ENCODE peak calls at places on chromosomes 11 and 22, in four cellular contexts. One of them, this sample, is unnamed.

GRCh38 chr22:27474711-27475547 is 326.6 kb downstream of the MN1 start:
- DNase-seq in HFF-Myc: peak; percentile 82
- DNase-seq in COR-L47: peak; percentile 27
- DNase-seq in activated effector memory CD4-positive, alpha-beta T cell treated with Interleukin-2 at 50 U/mL for 16 hours: no peak
- DNase-seq in this sample: no peak

GRCh38 chr11:17642370-17642769 is 77.0 kb upstream of the MYOD1 start:
- DNase-seq in HFF-Myc: peak; percentile 5
- DNase-seq in COR-L47: no peak
- DNase-seq in activated effector memory CD4-positive, alpha-beta T cell treated with Interleukin-2 at 50 U/mL for 16 hours: no peak
- DNase-seq in this sample: no peak

GRCh38 chr11:123195182-123196059 is at the start of gene CLMP:
- DNase-seq in HFF-Myc: no peak
- DNase-seq in COR-L47: no peak
- DNase-seq in activated effector memory CD4-positive, alpha-beta T cell treated with Interleukin-2 at 50 U/mL for 16 hours: no peak
- DNase-seq in this sample: no peak

GRCh38 chr11:65958774-65959420 is 2.6 kb upstream of the SART1 start:
- DNase-seq in HFF-Myc: no peak
- DNase-seq in COR-L47: no peak
- DNase-seq in activated effector memory CD4-positive, alpha-beta T cell treated with Interleukin-2 at 50 U/mL for 16 hours: no peak
- DNase-seq in this sample: no peak

GRCh38 chr11:488062-488461 is 19.0 kb downstream of the RNH1 start:
- DNase-seq in HFF-Myc: no peak
- DNase-seq in COR-L47: no peak
- DNase-seq in activated effector memory CD4-positive, alpha-beta T cell treated with Interleukin-2 at 50 U/mL for 16 hours: no peak
- DNase-seq in this sample: no peak

GRCh38 chr22:34971456-34971855 is 94.5 kb upstream of the ISX start:
- DNase-seq in HFF-Myc: no peak
- DNase-seq in COR-L47: no peak
- DNase-seq in activated effector memory CD4-positive, alpha-beta T cell treated with Interleukin-2 at 50 U/mL for 16 hours: no peak
- DNase-seq in this sample: no peak

GRCh38 chr22:43473031-43473430 is 61.2 kb downstream of the MPPED1 start:
- DNase-seq in HFF-Myc: no peak
- DNase-seq in COR-L47: no peak
- DNase-seq in activated effector memory CD4-positive, alpha-beta T cell treated with Interleukin-2 at 50 U/mL for 16 hours: no peak
- DNase-seq in this sample: no peak

GRCh38 chr11:134466909-134467567 is 55.0 kb upstream of the B3GAT1 start:
- DNase-seq in HFF-Myc: no peak
- DNase-seq in COR-L47: no peak
- DNase-seq in activated effector memory CD4-positive, alpha-beta T cell treated with Interleukin-2 at 50 U/mL for 16 hours: no peak
- DNase-seq in this sample: no peak

GRCh38 chr22:28074526-28074925 is 155.5 kb upstream of the PITPNB start:
- DNase-seq in HFF-Myc: no peak
- DNase-seq in COR-L47: no peak
- DNase-seq in activated effector memory CD4-positive, alpha-beta T cell treated with Interleukin-2 at 50 U/mL for 16 hours: no peak
- DNase-seq in this sample: no peak

GRCh38 chr22:33465554-33465953 is 407.4 kb upstream of the SYN3 start:
- DNase-seq in HFF-Myc: no peak
- DNase-seq in COR-L47: no peak
- DNase-seq in activated effector memory CD4-positive, alpha-beta T cell treated with Interleukin-2 at 50 U/mL for 16 hours: no peak
- DNase-seq in this sample: no peak

GRCh38 chr11:73287400-73288101 is 15.4 kb downstream of the P2RY6 start:
- DNase-seq in HFF-Myc: no peak
- DNase-seq in COR-L47: peak; percentile 9
- DNase-seq in activated effector memory CD4-positive, alpha-beta T cell treated with Interleukin-2 at 50 U/mL for 16 hours: no peak
- DNase-seq in this sample: no peak

GRCh38 chr11:69212121-69213110 is 56.7 kb downstream of the SMIM38 start:
- DNase-seq in HFF-Myc: no peak
- DNase-seq in COR-L47: no peak
- DNase-seq in activated effector memory CD4-positive, alpha-beta T cell treated with Interleukin-2 at 50 U/mL for 16 hours: no peak
- DNase-seq in this sample: no peak

GRCh38 chr11:2298795-2299747 is 2.6 kb downstream of the C11orf21 start:
- DNase-seq in HFF-Myc: no peak
- DNase-seq in COR-L47: peak; percentile 92
- DNase-seq in activated effector memory CD4-positive, alpha-beta T cell treated with Interleukin-2 at 50 U/mL for 16 hours: no peak
- DNase-seq in this sample: no peak

GRCh38 chr11:62508336-62509058 is 38.1 kb downstream of the AHNAK start:
- DNase-seq in HFF-Myc: no peak
- DNase-seq in COR-L47: no peak
- DNase-seq in activated effector memory CD4-positive, alpha-beta T cell treated with Interleukin-2 at 50 U/mL for 16 hours: no peak
- DNase-seq in this sample: no peak

GRCh38 chr22:47918276-47918928 is 1156.0 kb downstream of the TBC1D22A start:
- DNase-seq in HFF-Myc: no peak
- DNase-seq in COR-L47: no peak
- DNase-seq in activated effector memory CD4-positive, alpha-beta T cell treated with Interleukin-2 at 50 U/mL for 16 hours: peak; percentile 8
- DNase-seq in this sample: no peak